ENCODE peak calls at places on chromosomes 16 and 17, in four cellular contexts. One of them, this sample, is unnamed.

GRCh38 chr16:51289336-51289735 is 138.3 kb upstream of the SALL1 start:
- DNase-seq in retinal pigment epithelial cell: no peak
- DNase-seq in T-cell: no peak
- DNase-seq in GM20000: no peak
- DNase-seq in this sample: no peak

GRCh38 chr17:62892870-62893338 is 73.1 kb upstream of the TANC2 start:
- DNase-seq in retinal pigment epithelial cell: no peak
- DNase-seq in T-cell: no peak
- DNase-seq in GM20000: no peak
- DNase-seq in this sample: no peak

GRCh38 chr17:38569701-38570512 is 35.8 kb downstream of the SRCIN1 start:
- DNase-seq in T-cell: no peak
- DNase-seq in GM20000: no peak
- DNase-seq in retinal pigment epithelial cell: no peak
- DNase-seq in this sample: no peak

GRCh38 chr17:18141210-18141803 is 32.8 kb downstream of the MYO15A start:
- DNase-seq in T-cell: no peak
- DNase-seq in retinal pigment epithelial cell: no peak
- DNase-seq in GM20000: peak
- DNase-seq in this sample: no peak

GRCh38 chr17:81094744-81095607 is 60.0 kb downstream of the BAIAP2 start:
- DNase-seq in T-cell: peak
- DNase-seq in GM20000: no peak
- DNase-seq in retinal pigment epithelial cell: peak
- DNase-seq in this sample: no peak

GRCh38 chr17:1904273-1905052 is 74.7 kb downstream of the RPA1 start:
- DNase-seq in T-cell: no peak
- DNase-seq in GM20000: peak
- DNase-seq in retinal pigment epithelial cell: no peak
- DNase-seq in this sample: no peak

GRCh38 chr17:1627219-1627986 is 1.2 kb downstream of the SLC43A2 start:
- DNase-seq in GM20000: peak
- DNase-seq in retinal pigment epithelial cell: no peak
- DNase-seq in T-cell: no peak
- DNase-seq in this sample: no peak

GRCh38 chr16:1890701-1891035 is 18.7 kb upstream of the MEIOB start:
- DNase-seq in retinal pigment epithelial cell: no peak
- DNase-seq in T-cell: no peak
- DNase-seq in GM20000: no peak
- DNase-seq in this sample: no peak

GRCh38 chr16:67053767-67054334 is 24.9 kb downstream of the CBFB start:
- DNase-seq in T-cell: no peak
- DNase-seq in GM20000: no peak
- DNase-seq in retinal pigment epithelial cell: no peak
- DNase-seq in this sample: no peak

GRCh38 chr16:57395026-57395425 is 9.5 kb upstream of the CCL17 start:
- DNase-seq in T-cell: no peak
- DNase-seq in GM20000: no peak
- DNase-seq in retinal pigment epithelial cell: no peak
- DNase-seq in this sample: no peak

GRCh38 chr16:89052824-89053724 is 40.6 kb upstream of the ACSF3 start:
- DNase-seq in retinal pigment epithelial cell: no peak
- DNase-seq in T-cell: no peak
- DNase-seq in GM20000: no peak
- DNase-seq in this sample: no peak

GRCh38 chr17:56131431-56131830 is 21.8 kb upstream of the ANKFN1 start:
- DNase-seq in retinal pigment epithelial cell: no peak
- DNase-seq in T-cell: no peak
- DNase-seq in GM20000: no peak
- DNase-seq in this sample: no peak

GRCh38 chr16:11621920-11622651 is 35.4 kb upstream of the LITAF start:
- DNase-seq in GM20000: peak
- DNase-seq in T-cell: peak
- DNase-seq in retinal pigment epithelial cell: no peak
- DNase-seq in this sample: no peak

GRCh38 chr16:52078716-52079655 is 468.0 kb downstream of the TOX3 start:
- DNase-seq in GM20000: no peak
- DNase-seq in T-cell: no peak
- DNase-seq in retinal pigment epithelial cell: no peak
- DNase-seq in this sample: no peak

GRCh38 chr16:87328846-87329245 is 11.7 kb upstream of the C16orf95 start:
- DNase-seq in retinal pigment epithelial cell: no peak
- DNase-seq in GM20000: no peak
- DNase-seq in T-cell: no peak
- DNase-seq in this sample: no peak

GRCh38 chr17:21193031-21193430 is 20.9 kb downstream of the TMEM11 start:
- DNase-seq in GM20000: no peak
- DNase-seq in T-cell: no peak
- DNase-seq in retinal pigment epithelial cell: no peak
- DNase-seq in this sample: no peak

GRCh38 chr17:57674894-57675293 is 70.2 kb downstream of the CCDC182 start:
- DNase-seq in T-cell: no peak
- DNase-seq in retinal pigment epithelial cell: no peak
- DNase-seq in GM20000: no peak
- DNase-seq in this sample: no peak